ENCODE peak calls at places on chromosome 20, in nine cellular contexts. G is adrenal gland; W is body of pancreas; B is spleen; I is osteoblast; V is mesendoderm; Y is CD8-positive, alpha-beta T cell; L is esophagus squamous epithelium; O is neuronal stem cell. C is an unnamed sample.

GRCh38 chr20:51183443-51183842 is 160.5 kb upstream of the KCNG1 start:
- DNase-seq in G (no peak), W (no peak), B (no peak), I (no peak), V (no peak), Y (no peak), L (no peak), O (no peak), C (no peak)

GRCh38 chr20:45347936-45348809 is at the start of gene SDC4:
- DNase-seq in G (peak; percentile 73), W (peak; percentile 75), B (peak; percentile 83), I (peak; percentile 93), V (peak; percentile 59), Y (peak; percentile 57), L (no peak), O (no peak), C (peak; percentile 82)

GRCh38 chr20:48788486-48789072 is 39.2 kb downstream of the PREX1 start:
- DNase-seq in G (no peak), W (no peak), B (peak; percentile 77), I (no peak), V (no peak), Y (no peak), L (no peak), O (no peak), C (no peak)

GRCh38 chr20:8812818-8813217 is 256.1 kb upstream of the PLCB4 start:
- DNase-seq in G (peak; percentile 20), W (peak; percentile 50), B (no peak), I (no peak), V (peak; percentile 63), Y (no peak), L (no peak), O (no peak), C (peak; percentile 42)

GRCh38 chr20:63538204-63539091 is 1.3 kb upstream of the PTK6 start:
- DNase-seq in G (no peak), W (peak; percentile 96), B (no peak), I (no peak), V (no peak), Y (peak; percentile 35), L (no peak), O (no peak), C (peak; percentile 86)

GRCh38 chr20:32648761-32649615 is 24.8 kb downstream of the C20orf203 start:
- DNase-seq in G (no peak), W (no peak), B (no peak), I (peak; percentile 43), V (no peak), Y (no peak), L (no peak), O (no peak), C (no peak)

GRCh38 chr20:51631011-51631950 is 88.8 kb upstream of the NFATC2 start:
- DNase-seq in G (peak; percentile 41), W (peak; percentile 55), B (no peak), I (peak; percentile 91), V (no peak), Y (no peak), L (no peak), O (no peak), C (no peak)

GRCh38 chr20:44460795-44461141 is 14.9 kb upstream of the TTPAL start:
- DNase-seq in G (no peak), W (peak; percentile 22), B (no peak), I (no peak), V (peak; percentile 18), Y (no peak), L (no peak), O (no peak), C (no peak)

GRCh38 chr20:13717631-13718044 is 67.1 kb downstream of the ESF1 start:
- DNase-seq in G (no peak), W (no peak), B (no peak), I (no peak), V (no peak), Y (no peak), L (no peak), O (no peak), C (no peak)

GRCh38 chr20:60921021-60921622 is 330.9 kb upstream of the CDH4 start:
- DNase-seq in G (no peak), W (no peak), B (no peak), I (no peak), V (peak; percentile 7), Y (peak; percentile 17), L (no peak), O (no peak), C (peak; percentile 64)

GRCh38 chr20:37867289-37868195 is 35.4 kb upstream of the VSTM2L start:
- DNase-seq in G (no peak), W (no peak), B (peak; percentile 36), I (no peak), V (no peak), Y (no peak), L (no peak), O (no peak), C (no peak)

GRCh38 chr20:58959652-58960051 is 21.4 kb upstream of the NELFCD start:
- DNase-seq in G (no peak), W (no peak), B (no peak), I (no peak), V (no peak), Y (no peak), L (no peak), O (no peak), C (no peak)

GRCh38 chr20:58673119-58673518 is 19.5 kb upstream of the NPEPL1 start:
- DNase-seq in G (no peak), W (no peak), B (no peak), I (peak; percentile 54), V (no peak), Y (no peak), L (no peak), O (no peak), C (no peak)

GRCh38 chr20:63293456-63293855 is 470 bp downstream of the COL20A1 start:
- DNase-seq in G (no peak), W (no peak), B (no peak), I (no peak), V (no peak), Y (no peak), L (no peak), O (no peak), C (no peak)

GRCh38 chr20:48627737-48628128 is 200.1 kb downstream of the PREX1 start:
- DNase-seq in G (peak; percentile 27), W (no peak), B (peak; percentile 81), I (peak; percentile 38), V (no peak), Y (no peak), L (no peak), O (no peak), C (peak; percentile 57)

GRCh38 chr20:35947489-35947888 is 6.8 kb downstream of the SCAND1 start:
- DNase-seq in G (no peak), W (peak; percentile 23), B (no peak), I (peak; percentile 43), V (peak; percentile 80), Y (peak; percentile 29), L (no peak), O (no peak), C (no peak)

GRCh38 chr20:52494244-52494643 is 302.7 kb upstream of the ZFP64 start:
- DNase-seq in G (peak; percentile 75), W (peak; percentile 10), B (no peak), I (peak; percentile 65), V (no peak), Y (peak; percentile 45), L (no peak), O (no peak), C (no peak)

GRCh38 chr20:63309261-63310071 is 16.5 kb downstream of the COL20A1 start:
- DNase-seq in G (peak; percentile 43), W (peak; percentile 28), B (no peak), I (peak; percentile 97), V (peak; percentile 25), Y (peak; percentile 35), L (no peak), O (peak; percentile 64), C (no peak)

GRCh38 chr20:22559711-22560305 is 24.6 kb downstream of the FOXA2 start:
- DNase-seq in G (no peak), W (no peak), B (no peak), I (no peak), V (no peak), Y (no peak), L (no peak), O (no peak), C (no peak)
- H3K4me1 ChIP-seq in G (no peaks in the 10 kb centered on the region), W (peaks cover 29% of the 10 kb centered on the region), B (no peaks in the 10 kb centered on the region), I (no peaks in the 10 kb centered on the region), V (peaks cover 8% of the 10 kb centered on the region), Y (no peaks in the 10 kb centered on the region), L (no peaks in the 10 kb centered on the region), O (peaks cover 12% of the 10 kb centered on the region), C (no peaks in the 10 kb centered on the region)

DNA sequence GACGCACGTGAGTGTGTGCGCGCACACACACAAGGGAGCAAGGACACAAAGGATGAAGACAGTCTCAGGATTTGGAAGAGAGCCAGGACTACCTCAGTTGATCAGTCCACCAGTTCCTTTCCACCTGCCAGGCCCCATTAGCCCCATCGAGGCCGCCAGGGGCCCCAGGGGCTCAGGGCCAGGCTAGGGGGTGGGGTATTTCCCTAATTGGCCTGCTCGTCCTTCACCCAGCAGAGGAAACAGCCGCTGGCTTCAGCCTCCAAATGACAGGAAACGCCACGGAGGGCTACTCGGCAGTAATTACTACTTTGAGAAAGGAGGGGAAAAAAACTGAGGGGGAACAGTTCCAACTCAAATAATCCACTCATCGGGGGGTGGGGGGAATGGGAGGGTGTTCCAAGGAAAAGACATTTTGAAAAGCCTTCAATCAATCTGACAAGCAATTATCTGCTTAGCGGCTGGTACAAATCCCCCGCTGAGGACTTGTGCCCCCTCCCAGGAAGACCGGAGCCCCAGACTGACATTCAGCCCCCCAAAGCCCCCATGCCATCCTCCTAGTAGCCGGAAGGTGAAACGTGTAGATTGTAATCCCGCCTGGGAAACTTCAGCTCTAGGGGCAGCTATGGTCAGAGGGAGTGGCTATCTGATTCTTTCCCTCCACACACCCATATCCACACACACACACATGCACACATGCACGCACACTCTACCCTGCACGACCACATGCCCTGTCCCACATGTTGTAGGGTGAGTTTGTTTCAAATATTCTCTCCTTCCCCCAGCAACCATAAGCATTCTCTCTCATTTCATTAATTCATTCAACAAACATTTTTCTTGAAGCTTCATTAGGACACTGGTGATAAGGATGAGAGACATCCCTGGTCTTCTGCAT is 42.5 kb downstream of the MAFB start:
- DNase-seq in G (peak; percentile 24), W (no peak), B (no peak), I (no peak), V (no peak), Y (no peak), L (no peak), O (no peak), C (no peak)
- H3K4me3 ChIP-seq in G (no peak overlapping the region), W (no peak overlapping the region), B (no peak overlapping the region), I (no peak overlapping the region), V (no peak overlapping the region), Y (no peak overlapping the region), L (no peak overlapping the region), O (no peak overlapping the region), C (no peak overlapping the region)

GRCh38 chr20:10513091-10513490 is 78.0 kb downstream of the SLX4IP start:
- DNase-seq in G (no peak), W (no peak), B (no peak), I (no peak), V (no peak), Y (no peak), L (no peak), O (no peak), C (no peak)
- H3K4me1 ChIP-seq in G (peaks cover 45% of the 10 kb centered on the region), W (peaks cover 17% of the 10 kb centered on the region), B (peaks cover 8% of the 10 kb centered on the region), I (peaks cover 38% of the 10 kb centered on the region), V (peaks cover 7% of the 10 kb centered on the region), Y (peaks cover 11% of the 10 kb centered on the region), L (peaks cover 23% of the 10 kb centered on the region), O (peaks cover 8% of the 10 kb centered on the region), C (peaks cover 42% of the 10 kb centered on the region)

DNA sequence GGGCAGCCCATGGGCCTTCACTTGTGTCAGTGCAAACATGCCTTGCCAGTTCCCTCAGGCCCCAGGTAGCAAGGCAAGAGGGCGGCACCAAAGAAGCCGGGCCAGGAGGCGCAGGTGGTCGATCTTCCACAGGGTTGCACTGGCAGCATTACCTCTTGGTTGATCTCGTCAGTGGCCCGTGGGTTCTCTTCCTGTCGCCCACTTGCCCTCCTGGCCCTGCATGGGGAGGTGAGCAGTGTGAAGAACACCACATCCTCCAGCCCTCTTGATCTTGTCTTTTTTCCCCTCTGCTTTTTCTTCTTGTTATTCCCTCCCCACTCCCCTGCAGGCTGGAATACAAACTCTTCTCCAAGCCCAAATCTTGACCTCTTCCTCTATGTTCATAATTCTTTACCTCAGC is 3.0 kb upstream of the CST11 start:
- DNase-seq in G (no peak), W (no peak), B (peak; percentile 74), I (no peak), V (no peak), Y (no peak), L (no peak), O (no peak), C (no peak)
- H3K4me3 ChIP-seq in G (no peak overlapping the region), W (no peak overlapping the region), B (no peak overlapping the region), I (no peak overlapping the region), V (no peak overlapping the region), Y (no peak overlapping the region), L (no peak overlapping the region), O (no peak overlapping the region), C (no peak overlapping the region)

C was measured in lower lobe of right lung.